ENCODE peak calls at places on chromosomes 16 and 17, in five cellular contexts. U, Z, Q, Y and B are unnamed samples.

GRCh38 chr17:40348136-40348504 is 16.4 kb downstream of the GJD3 start:
- DNase-seq in U (no peak), Z (no peak), Q (no peak), Y (no peak), B (no peak)

GRCh38 chr17:80023261-80024205 is 12.1 kb downstream of the TBC1D16 start:
- DNase-seq in U (no peak), Z (no peak), Q (peak), Y (no peak), B (no peak)

GRCh38 chr16:71338193-71338592 is 20.3 kb upstream of the CALB2 start:
- DNase-seq in U (no peak), Z (no peak), Q (no peak), Y (no peak), B (no peak)

GRCh38 chr17:2782030-2782429 is 14.2 kb upstream of the RAP1GAP2 start:
- DNase-seq in U (no peak), Z (peak), Q (no peak), Y (no peak), B (no peak)

GRCh38 chr17:6241381-6241780 is 171.2 kb downstream of the WSCD1 start:
- DNase-seq in U (no peak), Z (no peak), Q (no peak), Y (no peak), B (no peak)

GRCh38 chr17:47622179-47622549 is 27.6 kb upstream of the KPNB1 start:
- DNase-seq in U (no peak), Z (no peak), Q (no peak), Y (no peak), B (no peak)

GRCh38 chr16:28981517-28981916 is 3.3 kb upstream of the LAT start:
- DNase-seq in U (no peak), Z (no peak), Q (no peak), Y (no peak), B (no peak)

GRCh38 chr17:33562792-33563191 is 269.7 kb upstream of the ASIC2 start:
- DNase-seq in U (no peak), Z (no peak), Q (no peak), Y (no peak), B (no peak)

GRCh38 chr16:51523400-51523799 is 372.3 kb upstream of the SALL1 start:
- DNase-seq in U (no peak), Z (no peak), Q (no peak), Y (no peak), B (no peak)

DNA sequence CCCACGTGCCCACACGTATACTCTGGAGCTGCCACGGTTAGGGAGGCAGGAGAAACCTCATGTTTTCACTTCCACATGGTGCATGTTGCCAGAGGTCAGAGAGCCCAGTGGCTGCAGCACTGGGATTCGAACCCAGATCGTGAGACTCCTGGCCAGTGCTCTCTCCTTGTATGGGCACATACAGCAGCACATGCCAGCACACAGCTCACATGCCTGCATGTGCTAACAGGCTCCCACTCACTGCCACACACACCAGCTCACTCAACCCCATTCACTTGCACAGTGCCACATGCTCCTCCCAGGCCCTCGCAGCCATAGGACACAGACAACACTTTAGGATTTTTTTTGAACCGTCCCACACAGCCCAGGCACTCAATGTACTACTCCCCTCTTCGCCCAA is 49.5 kb upstream of the MRPS23 start:
- DNase-seq in U (no peak), Z (no peak), Q (no peak), Y (no peak), B (no peak)
- H3K27ac ChIP-seq in U (no peak), Z (peak), Q (no peak), Y (peak), B (no peak)

GRCh38 chr16:85955566-85955965 is 56.6 kb downstream of the IRF8 start:
- DNase-seq in U (no peak), Z (no peak), Q (no peak), Y (no peak), B (no peak)
- H3K27ac ChIP-seq in U (no peak), Z (no peak), Q (no peak), Y (no peak), B (no peak)

GRCh38 chr16:6615661-6616060 is 717.0 kb upstream of the RBFOX1 start:
- DNase-seq in U (no peak), Z (no peak), Q (no peak), Y (no peak), B (no peak)

GRCh38 chr16:6616746-6617145 is 715.9 kb upstream of the RBFOX1 start:
- DNase-seq in U (no peak), Z (no peak), Q (no peak), Y (no peak), B (no peak)

DNA sequence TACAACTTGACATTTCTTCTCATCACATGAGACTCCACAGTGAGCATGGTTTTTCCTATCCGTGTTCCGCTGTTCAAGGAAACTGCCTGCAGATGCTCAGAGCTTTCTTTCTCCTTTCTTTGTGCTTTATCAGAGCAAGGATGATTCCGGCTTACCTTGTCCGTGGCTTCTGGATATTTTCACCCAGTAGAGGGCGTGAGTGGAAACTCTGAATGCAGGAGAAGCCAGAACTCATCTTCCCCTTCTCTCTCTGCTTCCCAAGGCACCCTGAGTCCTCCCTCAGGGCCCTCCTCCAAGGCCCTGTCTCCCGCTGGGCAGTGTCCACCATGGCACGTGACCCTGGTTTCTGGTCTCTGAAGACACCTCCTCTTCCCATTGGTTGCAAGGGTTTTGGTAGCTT is 721.1 kb upstream of the RBFOX1 start:
- DNase-seq in U (no peak), Z (no peak), Q (no peak), Y (no peak), B (no peak)
- H3K27ac ChIP-seq in U (no peak), Z (no peak), Q (no peak), Y (no peak), B (no peak)

GRCh38 chr17:34654871-34655270 is 75.5 kb downstream of the TMEM132E start:
- DNase-seq in U (no peak), Z (no peak), Q (no peak), Y (peak), B (no peak)
- H3K27ac ChIP-seq in U (no peak), Z (no peak), Q (no peak), Y (peak), B (no peak)